ENCODE peak calls at places on chromosomes 11 and 22, in four cellular contexts. R, V, A and X are unnamed samples.

GRCh38 chr11:65575568-65576231 is at the start of gene EHBP1L1:
- DNase-seq in R (peak), V (no peak), A (peak), X (no peak)

GRCh38 chr11:16097543-16097942 is 258.8 kb downstream of the SOX6 start:
- DNase-seq in R (no peak), V (no peak), A (no peak), X (no peak)

GRCh38 chr11:71304491-71304890 is 52.1 kb upstream of the SHANK2 start:
- DNase-seq in R (no peak), V (no peak), A (no peak), X (no peak)

GRCh38 chr11:90840071-90840470 is 617.2 kb upstream of the CHORDC1 start:
- DNase-seq in R (no peak), V (no peak), A (no peak), X (no peak)

GRCh38 chr11:115164774-115165173 is 339.4 kb downstream of the CADM1 start:
- DNase-seq in R (no peak), V (no peak), A (no peak), X (peak)

GRCh38 chr22:37627091-37627490 is 12.4 kb upstream of the SH3BP1 start:
- DNase-seq in R (no peak), V (no peak), A (no peak), X (no peak)

GRCh38 chr11:10580625-10581024 is 12.2 kb upstream of the LYVE1 start:
- DNase-seq in R (no peak), V (no peak), A (no peak), X (no peak)

GRCh38 chr11:10181811-10182210 is 112.2 kb downstream of the SBF2 start:
- DNase-seq in R (peak), V (peak), A (no peak), X (no peak)

GRCh38 chr11:5891216-5891800 is 1.7 kb upstream of the OR52E5 start:
- DNase-seq in R (peak), V (no peak), A (peak), X (no peak)

GRCh38 chr11:33900159-33900855 is 8.4 kb upstream of the LMO2 start:
- DNase-seq in R (no peak), V (no peak), A (no peak), X (no peak)

GRCh38 chr11:128884703-128885338 is 6.3 kb upstream of the KCNJ5 start:
- DNase-seq in R (peak), V (peak), A (peak), X (peak)

GRCh38 chr11:27848423-27848822 is 148.2 kb upstream of the BDNF start:
- DNase-seq in R (no peak), V (no peak), A (no peak), X (no peak)

GRCh38 chr11:34639545-34639944 is 18.7 kb downstream of the EHF start:
- DNase-seq in R (no peak), V (no peak), A (no peak), X (no peak)

GRCh38 chr11:120858740-120859139 is 165.2 kb upstream of the TBCEL start:
- DNase-seq in R (no peak), V (no peak), A (no peak), X (no peak)

GRCh38 chr22:50165438-50166123 is 5.0 kb upstream of the PANX2 start:
- DNase-seq in R (no peak), V (no peak), A (no peak), X (no peak)

GRCh38 chr11:70815485-70815832 is 417.1 kb downstream of the CTTN start:
- DNase-seq in R (no peak), V (no peak), A (no peak), X (no peak)

GRCh38 chr11:77096591-77097019 is 6.0 kb upstream of the OMP start:
- DNase-seq in R (no peak), V (no peak), A (no peak), X (no peak)

GRCh38 chr11:44979536-44980399 is 29.1 kb upstream of the TP53I11 start:
- DNase-seq in R (no peak), V (no peak), A (no peak), X (no peak)

GRCh38 chr11:45233121-45233803 is 52.9 kb downstream of the SYT13 start:
- DNase-seq in R (peak), V (peak), A (peak), X (peak)

GRCh38 chr11:75602916-75603315 is 40.9 kb downstream of the SERPINH1 start:
- DNase-seq in R (no peak), V (no peak), A (no peak), X (no peak)

GRCh38 chr11:95461858-95462257 is 230.9 kb upstream of the SESN3 start:
- DNase-seq in R (no peak), V (no peak), A (no peak), X (no peak)

GRCh38 chr11:40274017-40274416 is 1185.4 kb downstream of the LRRC4C start:
- DNase-seq in R (no peak), V (no peak), A (no peak), X (no peak)

GRCh38 chr22:41260871-41261270 is 20.1 kb upstream of the CHADL start:
- DNase-seq in R (no peak), V (no peak), A (no peak), X (no peak)

GRCh38 chr11:110712643-110713468 is 619 bp upstream of the ARHGAP20 start:
- DNase-seq in R (peak), V (no peak), A (no peak), X (peak)

GRCh38 chr11:516400-516799 is 9.4 kb upstream of the RNH1 start:
- DNase-seq in R (no peak), V (no peak), A (no peak), X (no peak)

GRCh38 chr11:35192347-35192746 is 53.4 kb downstream of the CD44 start:
- DNase-seq in R (peak), V (peak), A (no peak), X (no peak)

GRCh38 chr11:1041471-1041870 is 5.0 kb upstream of the MUC6 start:
- DNase-seq in R (no peak), V (no peak), A (no peak), X (no peak)

GRCh38 chr22:17845790-17846189 is 71.5 kb upstream of the BID start:
- DNase-seq in R (peak), V (no peak), A (no peak), X (no peak)

GRCh38 chr22:20464096-20464614 is 26.5 kb upstream of the SCARF2 start:
- DNase-seq in R (no peak), V (no peak), A (no peak), X (no peak)

GRCh38 chr22:35322893-35323292 is 23.2 kb downstream of the TOM1 start:
- DNase-seq in R (no peak), V (no peak), A (no peak), X (no peak)

GRCh38 chr11:132028380-132029240 is 658.2 kb downstream of the NTM start:
- DNase-seq in R (peak), V (peak), A (peak), X (no peak)

GRCh38 chr11:16185042-16185441 is 171.3 kb downstream of the SOX6 start:
- DNase-seq in R (no peak), V (no peak), A (no peak), X (no peak)

GRCh38 chr22:22756109-22756508 is 111.7 kb downstream of the GGTLC2 start:
- DNase-seq in R (no peak), V (no peak), A (no peak), X (no peak)

GRCh38 chr11:130209128-130209932 is 49.7 kb downstream of the ST14 start:
- DNase-seq in R (peak), V (no peak), A (no peak), X (peak)

GRCh38 chr11:67118059-67118766 is 850 bp upstream of the KDM2A start:
- DNase-seq in R (peak), V (no peak), A (no peak), X (peak)

GRCh38 chr11:134228625-134229024 is 4.2 kb downstream of the VPS26B start:
- DNase-seq in R (no peak), V (no peak), A (no peak), X (no peak)

GRCh38 chr11:132047167-132047566 is 676.8 kb downstream of the NTM start:
- DNase-seq in R (no peak), V (no peak), A (no peak), X (no peak)

GRCh38 chr11:61133956-61134662 is 27.1 kb downstream of the VPS37C start:
- DNase-seq in R (no peak), V (no peak), A (no peak), X (no peak)
- TF ChIP-seq FOXJ3 in R (no peak), V (no peak), A (no peak), X (no peak)

GRCh38 chr11:79393362-79394043 is 47.3 kb downstream of the TENM4 start:
- DNase-seq in R (peak), V (no peak), A (no peak), X (peak)
- TF ChIP-seq FOXJ3 in R (peak), V (no peak), A (no peak), X (no peak)

DNA sequence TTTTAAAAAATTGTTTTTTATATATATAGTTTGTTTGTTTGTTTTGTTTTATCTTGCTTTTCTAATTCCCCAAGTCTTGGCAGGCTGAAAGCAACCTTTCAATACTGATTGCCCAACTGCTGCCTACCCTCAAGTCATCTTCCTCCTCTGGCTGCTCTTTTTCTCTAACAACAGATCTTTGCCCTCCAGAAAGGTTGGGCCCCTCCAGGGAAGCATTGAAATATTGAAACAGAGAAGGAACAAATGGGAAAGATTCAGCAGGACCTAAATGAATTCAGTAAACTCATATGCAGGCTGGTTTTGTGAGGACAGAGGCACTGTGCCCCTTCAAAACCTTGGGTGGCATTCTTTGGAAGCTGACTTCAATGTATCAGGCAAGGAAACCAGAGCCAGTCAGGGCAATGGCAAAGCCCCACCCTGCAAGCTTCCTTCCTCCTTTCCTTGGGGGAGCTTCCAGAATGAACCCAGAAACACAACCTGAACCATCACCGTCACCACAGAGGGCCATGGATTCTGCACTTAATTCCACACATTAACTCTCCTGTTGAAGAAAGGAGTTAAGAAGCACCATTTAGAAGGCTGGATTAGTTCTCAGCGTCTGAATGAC is 815 bp upstream of the MS4A6A start:
- DNase-seq in R (no peak), V (no peak), A (no peak), X (no peak)
- TF ChIP-seq FOXJ3 in R (no peak), V (no peak), A (no peak), X (no peak)

GRCh38 chr11:2580444-2581050 is 119.2 kb downstream of the KCNQ1OT1 start:
- DNase-seq in R (peak), V (no peak), A (no peak), X (peak)

GRCh38 chr11:2578934-2579280 is 120.9 kb downstream of the KCNQ1OT1 start:
- DNase-seq in R (no peak), V (no peak), A (no peak), X (peak)

GRCh38 chr11:2579315-2580060 is 120.3 kb downstream of the KCNQ1OT1 start:
- DNase-seq in R (peak), V (no peak), A (no peak), X (peak)

GRCh38 chr11:2581151-2581930 is 118.5 kb downstream of the KCNQ1OT1 start:
- DNase-seq in R (peak), V (no peak), A (no peak), X (peak)

GRCh38 chr11:2580061-2580421 is 119.8 kb downstream of the KCNQ1OT1 start:
- DNase-seq in R (peak), V (no peak), A (no peak), X (peak)
- TF ChIP-seq FOXJ3 in R (no peak), V (no peak), A (no peak), X (no peak)

DNA sequence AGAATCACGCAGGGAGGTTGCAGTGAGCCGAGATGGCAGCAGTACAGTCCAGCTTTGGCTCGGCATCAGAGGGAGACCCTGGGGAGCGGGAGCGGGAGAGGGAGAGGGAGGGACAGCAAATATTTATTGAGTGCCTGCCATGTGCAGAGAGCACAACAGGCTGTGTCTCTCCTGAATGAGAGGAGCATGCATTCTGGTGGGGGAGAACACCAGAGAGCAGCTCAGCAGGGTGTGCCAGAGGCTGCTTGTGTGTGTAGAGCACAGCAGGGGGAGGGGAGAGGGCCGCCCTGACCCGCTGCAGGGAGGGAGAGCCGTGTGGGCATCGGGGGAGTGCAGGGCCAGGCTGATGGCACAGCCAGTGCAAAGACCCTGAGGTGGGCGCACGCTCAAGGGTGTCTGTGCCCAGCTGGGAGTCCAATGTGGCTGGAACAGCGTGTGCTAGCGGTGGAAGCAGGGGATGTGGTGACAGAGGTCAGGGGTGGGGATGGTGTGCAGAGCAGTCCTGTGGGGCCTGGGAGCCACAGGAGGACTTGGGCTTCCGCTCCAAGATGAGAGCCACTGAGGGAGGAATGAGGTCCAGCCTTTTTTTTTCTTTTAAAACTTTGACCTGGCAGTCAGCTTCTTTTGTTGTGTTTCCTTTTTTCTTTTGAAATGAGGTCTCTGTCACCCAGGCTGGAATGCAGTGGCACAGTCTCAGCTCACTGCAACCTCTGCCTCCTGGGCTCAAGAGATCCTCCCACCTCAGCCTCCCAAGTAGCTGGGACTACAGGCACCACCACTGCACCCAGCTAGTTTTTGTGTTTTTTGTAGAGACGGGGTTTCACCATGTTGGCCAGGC is 12.0 kb downstream of the PPIL2 start:
- DNase-seq in R (no peak), V (peak), A (no peak), X (no peak)
- TF ChIP-seq FOXJ3 in R (no peak), V (no peak), A (no peak), X (no peak)

DNA sequence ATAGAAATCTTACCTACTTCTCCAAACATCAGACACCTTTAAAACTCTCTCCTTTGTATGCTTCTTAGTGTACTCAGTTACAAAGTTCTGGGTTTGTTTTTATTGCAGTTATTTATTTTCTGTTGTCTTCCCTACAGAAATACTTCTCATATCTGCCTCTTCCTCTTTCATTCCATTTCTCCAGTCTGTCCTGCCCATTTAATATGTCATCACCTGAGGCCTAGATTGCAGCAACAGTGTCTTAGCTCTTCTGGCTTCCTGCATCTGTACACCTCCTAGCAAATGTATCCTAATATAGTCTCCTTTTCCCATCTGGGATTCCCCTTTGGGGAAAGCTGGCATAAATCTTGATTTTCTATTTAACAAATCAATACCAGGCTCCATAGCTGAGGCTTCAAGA is 34.9 kb upstream of the PCF11 start:
- DNase-seq in R (no peak), V (no peak), A (no peak), X (no peak)
- TF ChIP-seq FOXJ3 in R (no peak), V (no peak), A (no peak), X (no peak)

DNA sequence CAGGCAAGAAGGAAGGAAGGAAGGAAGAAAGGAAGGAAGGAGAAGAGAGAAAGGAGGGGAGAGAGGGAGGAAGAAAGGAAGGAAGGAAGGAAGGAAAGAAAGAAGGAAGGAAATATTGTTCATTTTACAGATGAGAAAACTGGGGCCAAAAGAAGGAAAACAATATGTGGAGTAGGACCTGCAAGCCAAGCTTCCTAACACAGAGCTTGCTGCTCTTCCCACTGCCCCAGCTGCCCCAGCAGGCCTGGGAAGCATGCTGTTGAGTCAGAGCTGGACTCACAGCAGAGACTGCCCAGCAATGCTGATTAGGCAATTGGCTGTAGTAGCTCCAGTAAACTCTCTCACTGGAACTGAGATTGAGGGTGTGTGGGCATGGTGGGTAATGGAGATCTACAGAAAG is 42.6 kb upstream of the SMCO4 start:
- DNase-seq in R (no peak), V (no peak), A (peak), X (no peak)
- TF ChIP-seq FOXJ3 in R (no peak), V (no peak), A (no peak), X (no peak)

GRCh38 chr11:125679397-125679796 is 1.2 kb downstream of the ACRV1 start:
- DNase-seq in R (no peak), V (no peak), A (no peak), X (no peak)
- TF ChIP-seq FOXJ3 in R (no peak), V (no peak), A (no peak), X (no peak)

DNA sequence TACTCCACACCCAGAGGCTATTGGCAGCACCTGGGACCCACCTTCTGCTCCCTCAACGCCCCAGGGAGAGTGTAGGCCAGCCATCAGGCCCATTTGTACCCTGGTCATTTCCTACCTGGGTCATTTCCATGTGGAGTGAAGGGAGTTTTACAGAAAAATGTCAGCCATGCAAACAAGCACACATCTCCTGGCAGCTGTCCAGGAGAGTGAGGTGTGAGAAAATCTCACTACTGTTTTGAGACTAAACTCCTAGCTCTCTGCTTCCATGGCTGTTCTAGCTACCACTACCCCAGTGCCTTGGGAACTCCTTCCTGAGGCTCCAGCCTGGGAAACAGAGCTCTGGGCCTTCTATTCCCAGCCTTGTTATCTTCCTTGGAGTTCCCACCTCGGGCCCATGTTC is 2.8 kb upstream of the TMPRSS13 start:
- DNase-seq in R (no peak), V (no peak), A (peak), X (no peak)
- TF ChIP-seq FOXJ3 in R (no peak), V (no peak), A (no peak), X (no peak)

DNA sequence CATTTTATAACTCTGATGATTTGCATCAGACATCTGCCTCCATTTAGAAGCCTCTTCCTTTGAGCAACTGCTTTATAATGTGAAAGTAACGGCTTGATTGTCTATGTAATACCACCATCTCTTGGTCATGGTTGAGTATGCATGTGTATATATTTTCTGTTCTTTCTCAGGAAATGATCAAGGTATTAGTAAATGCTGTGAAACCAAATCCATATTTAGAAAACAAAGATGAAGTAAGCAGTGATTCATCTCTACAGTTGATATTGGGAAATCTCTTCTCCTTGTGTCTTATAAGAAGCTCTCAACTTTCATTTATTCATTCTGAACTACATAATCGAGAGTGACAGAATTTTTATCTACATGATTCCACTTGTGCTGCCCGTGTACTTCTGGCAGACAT is 104.6 kb upstream of the ANO3 start:
- DNase-seq in R (peak), V (peak), A (no peak), X (no peak)
- TF ChIP-seq FOXJ3 in R (no peak), V (no peak), A (no peak), X (no peak)